ENCODE peak calls at places on chromosome 10, in five cellular contexts. P is epithelial cell of proximal tubule, O is right lobe of liver, F is B cell, R is adrenal gland. M is an unnamed sample.

GRCh38 chr10:133251388-133252222 is 13.9 kb downstream of the VENTX start:
- DNase-seq in P (no peak), O (no peak), F (no peak), R (peak), M (no peak)

GRCh38 chr10:107616463-107617131 is 452.1 kb upstream of the SORCS1 start:
- DNase-seq in P (peak), O (no peak), F (no peak), R (no peak), M (no peak)

GRCh38 chr10:63707254-63707910 is 186.2 kb downstream of the REEP3 start:
- DNase-seq in P (peak), O (no peak), F (no peak), R (peak), M (no peak)

GRCh38 chr10:73207883-73208282 is 39.2 kb downstream of the DNAJC9 start:
- DNase-seq in P (no peak), O (no peak), F (no peak), R (no peak), M (no peak)

GRCh38 chr10:91472911-91473310 is 62.8 kb downstream of the HECTD2 start:
- DNase-seq in P (no peak), O (no peak), F (no peak), R (no peak), M (no peak)

GRCh38 chr10:33248638-33249037 is 85.8 kb downstream of the NRP1 start:
- DNase-seq in P (peak), O (no peak), F (no peak), R (no peak), M (no peak)

GRCh38 chr10:36802523-36803153 is 322.8 kb upstream of the ANKRD30A start:
- DNase-seq in P (no peak), O (no peak), F (no peak), R (no peak), M (no peak)

GRCh38 chr10:17673517-17674051 is 29.6 kb downstream of the STAM start:
- DNase-seq in P (no peak), O (no peak), F (no peak), R (peak), M (no peak)

GRCh38 chr10:97196213-97197029 is 10.7 kb upstream of the SLIT1 start:
- DNase-seq in P (no peak), O (peak), F (peak), R (peak), M (peak)

GRCh38 chr10:101135151-101136006 is 4.3 kb downstream of the TLX1 start:
- DNase-seq in P (no peak), O (no peak), F (no peak), R (no peak), M (no peak)

GRCh38 chr10:120493411-120494312 is 36.6 kb downstream of the PLPP4 start:
- DNase-seq in P (no peak), O (no peak), F (no peak), R (no peak), M (no peak)

GRCh38 chr10:13717936-13718772 is 131.4 kb downstream of the PRPF18 start:
- DNase-seq in P (no peak), O (peak), F (no peak), R (peak), M (peak)

GRCh38 chr10:95048206-95048605 is 21.1 kb downstream of the CYP2C8 start:
- DNase-seq in P (no peak), O (no peak), F (no peak), R (no peak), M (no peak)

GRCh38 chr10:29643785-29644501 is 9.2 kb upstream of the SVIL start:
- DNase-seq in P (no peak), O (no peak), F (no peak), R (no peak), M (no peak)

GRCh38 chr10:14074062-14074884 is 256.5 kb downstream of the FRMD4A start:
- DNase-seq in P (peak), O (no peak), F (no peak), R (peak), M (no peak)

GRCh38 chr10:9615179-9615578 is 1402.5 kb upstream of the CELF2 start:
- DNase-seq in P (no peak), O (no peak), F (no peak), R (no peak), M (no peak)

GRCh38 chr10:74822583-74823089 is 3.8 kb upstream of the KAT6B start:
- DNase-seq in P (no peak), O (no peak), F (no peak), R (peak), M (no peak)

GRCh38 chr10:70296406-70296899 is 12.6 kb upstream of the NPFFR1 start:
- DNase-seq in P (no peak), O (no peak), F (no peak), R (peak), M (peak)

GRCh38 chr10:122089343-122090015 is 100.5 kb downstream of the TACC2 start:
- DNase-seq in P (no peak), O (no peak), F (no peak), R (no peak), M (no peak)

GRCh38 chr10:119090026-119090808 is 9.6 kb upstream of the EIF3A start:
- DNase-seq in P (no peak), O (no peak), F (no peak), R (no peak), M (no peak)

GRCh38 chr10:58237014-58237830 is 30.5 kb downstream of the IPMK start:
- DNase-seq in P (peak), O (no peak), F (no peak), R (no peak), M (no peak)

GRCh38 chr10:90133606-90134005 is 432.2 kb downstream of the KIF20B start:
- DNase-seq in P (no peak), O (no peak), F (no peak), R (no peak), M (no peak)

GRCh38 chr10:90136731-90137316 is 435.4 kb downstream of the KIF20B start:
- DNase-seq in P (no peak), O (no peak), F (no peak), R (no peak), M (no peak)

GRCh38 chr10:90138844-90139243 is 437.5 kb downstream of the KIF20B start:
- DNase-seq in P (no peak), O (no peak), F (no peak), R (no peak), M (no peak)
- TF ChIP-seq CTCF in P (peak), O (no peak), F (peak), R (peak), M (peak)

GRCh38 chr10:87817291-87817872 is 644 bp downstream of the ATAD1 start:
- DNase-seq in P (no peak), O (no peak), F (peak), R (no peak), M (no peak)

GRCh38 chr10:87816842-87817178 is 1.2 kb downstream of the ATAD1 start:
- DNase-seq in P (no peak), O (no peak), F (no peak), R (no peak), M (no peak)

GRCh38 chr10:87819274-87819585 is 1.2 kb upstream of the ATAD1 start:
- DNase-seq in P (no peak), O (no peak), F (no peak), R (no peak), M (no peak)

GRCh38 chr10:87817873-87818504 is at the start of gene ATAD1:
- DNase-seq in P (no peak), O (peak), F (peak), R (peak), M (peak)

DNA sequence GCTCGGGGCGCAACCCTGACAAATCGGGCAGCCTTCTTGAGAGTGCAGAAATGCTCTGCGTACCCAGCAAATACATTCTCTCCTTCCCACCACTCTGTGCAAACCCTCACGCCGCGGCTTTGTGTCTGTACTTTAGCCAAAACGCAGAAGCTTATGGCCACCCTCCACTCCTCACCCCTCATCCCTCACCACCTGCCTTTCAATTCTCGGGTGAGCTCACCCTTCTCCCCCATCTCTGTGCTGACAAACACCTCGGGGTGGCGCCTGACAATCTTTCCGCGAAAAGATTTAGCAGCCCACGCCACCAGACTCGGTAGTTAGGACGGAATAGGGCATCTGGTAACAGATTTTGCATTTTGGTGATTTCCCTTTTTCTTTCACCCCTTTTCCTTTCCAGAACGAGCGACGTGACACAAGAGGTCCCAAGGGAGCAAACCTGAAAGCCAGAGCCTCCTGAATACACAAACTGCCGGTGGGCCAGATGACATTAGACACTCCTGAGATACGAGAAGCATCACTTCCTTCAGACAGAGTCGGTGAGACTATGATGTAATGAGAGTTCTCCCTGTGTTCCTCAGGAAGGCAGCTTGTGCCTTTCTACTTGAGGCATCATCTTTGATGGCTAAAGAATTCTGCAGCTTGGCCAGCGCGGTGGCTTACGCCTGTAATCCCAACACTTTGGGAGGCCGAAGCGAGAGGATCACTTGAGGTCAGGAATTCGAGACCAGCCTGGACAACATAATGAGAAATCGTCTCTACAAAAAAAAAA is 663 bp upstream of the ATAD1 start:
- DNase-seq in P (no peak), O (no peak), F (peak), R (no peak), M (peak)
- TF ChIP-seq CTCF in P (no peak), O (no peak), F (no peak), R (no peak), M (no peak)

GRCh38 chr10:46035923-46036849 is 5.8 kb upstream of the NCOA4 start:
- DNase-seq in P (no peak), O (no peak), F (no peak), R (peak), M (peak)
- TF ChIP-seq CTCF in P (no peak), O (no peak), F (no peak), R (peak), M (no peak)

GRCh38 chr10:83820033-83820432 is 319.3 kb upstream of the GHITM start:
- DNase-seq in P (no peak), O (no peak), F (no peak), R (no peak), M (no peak)
- TF ChIP-seq CTCF in P (no peak), O (no peak), F (no peak), R (no peak), M (no peak)

M was measured in spleen.